ENCODE peak calls at places on chromosomes 16 and 17, in ten cellular contexts. D is colonic mucosa, Q is tibial artery, J is right atrium auricular region, M is GM06990, G is uterus, W is thoracic aorta, R is HCT116, Y is transverse colon, V is endothelial cell of umbilical vein. N is an unnamed sample. For H3K36me3, the result is how much of the 10 kb centered on the place peaks cover.

GRCh38 chr16:3587547-3588110 is 10.4 kb upstream of the NLRC3 start:
- DNase-seq in D (no peak), Q (no peak), J (no peak), M (no peak), G (no peak), W (no peak), R (no peak), Y (no peak), V (no peak), N (no peak)

GRCh38 chr16:47713225-47713595 is 252.1 kb downstream of the PHKB start:
- DNase-seq in D (no peak), Q (no peak), J (no peak), M (peak), G (no peak), W (no peak), R (no peak), Y (no peak), V (peak), N (peak)

GRCh38 chr17:57909548-57909947 is 45.7 kb downstream of the CUEDC1 start:
- DNase-seq in D (no peak), Q (no peak), J (no peak), M (no peak), G (no peak), W (no peak), R (no peak), Y (no peak), V (no peak), N (no peak)

GRCh38 chr16:56355221-56355620 is 70.1 kb downstream of the AMFR start:
- DNase-seq in D (no peak), Q (peak), J (peak), M (no peak), G (peak), W (no peak), R (no peak), Y (no peak), V (no peak), N (no peak)

GRCh38 chr17:40615295-40615988 is 32.2 kb downstream of the SMARCE1 start:
- DNase-seq in D (peak), Q (no peak), J (no peak), M (peak), G (peak), W (no peak), R (peak), Y (peak), V (peak), N (peak)

GRCh38 chr16:85557083-85557975 is 55.8 kb upstream of the GSE1 start:
- DNase-seq in D (peak), Q (peak), J (no peak), M (no peak), G (peak), W (no peak), R (no peak), Y (peak), V (no peak), N (peak)

GRCh38 chr17:32385121-32385520 is 35.2 kb downstream of the ZNF207 start:
- DNase-seq in D (no peak), Q (no peak), J (no peak), M (no peak), G (no peak), W (no peak), R (no peak), Y (no peak), V (no peak), N (no peak)

GRCh38 chr17:38898812-38899348 is 26.5 kb upstream of the LASP1NB start:
- DNase-seq in D (peak), Q (no peak), J (no peak), M (peak), G (no peak), W (no peak), R (no peak), Y (peak), V (peak), N (no peak)

GRCh38 chr16:4298761-4299522 is 16.9 kb upstream of the GLIS2 start:
- DNase-seq in D (peak), Q (peak), J (peak), M (no peak), G (peak), W (no peak), R (peak), Y (peak), V (peak), N (peak)

GRCh38 chr17:39740357-39741111 is 2.8 kb downstream of the GRB7 start:
- DNase-seq in D (peak), Q (no peak), J (no peak), M (no peak), G (peak), W (no peak), R (peak), Y (peak), V (peak), N (peak)

GRCh38 chr16:49491111-49491670 is 117.6 kb downstream of the C16orf78 start:
- DNase-seq in D (no peak), Q (peak), J (no peak), M (no peak), G (no peak), W (no peak), R (no peak), Y (no peak), V (no peak), N (no peak)

GRCh38 chr17:58703137-58703846 is 10.9 kb downstream of the RAD51C start:
- DNase-seq in D (no peak), Q (no peak), J (no peak), M (no peak), G (no peak), W (no peak), R (no peak), Y (no peak), V (peak), N (peak)

GRCh38 chr16:72286936-72287620 is 115.1 kb upstream of the PMFBP1 start:
- DNase-seq in D (no peak), Q (no peak), J (no peak), M (no peak), G (no peak), W (no peak), R (no peak), Y (no peak), V (no peak), N (peak)

GRCh38 chr17:45225964-45226530 is 4.4 kb downstream of the FMNL1 start:
- DNase-seq in D (peak), Q (peak), J (peak), M (peak), G (peak), W (peak), R (no peak), Y (peak), V (peak), N (peak)

GRCh38 chr17:55580596-55581133 is 69.4 kb upstream of the SMIM36 start:
- DNase-seq in D (no peak), Q (no peak), J (no peak), M (no peak), G (no peak), W (no peak), R (no peak), Y (no peak), V (peak), N (no peak)

GRCh38 chr16:28202147-28202746 is 9.5 kb downstream of the XPO6 start:
- DNase-seq in D (no peak), Q (no peak), J (no peak), M (no peak), G (no peak), W (no peak), R (no peak), Y (no peak), V (no peak), N (no peak)

GRCh38 chr17:17523001-17523713 is 27.0 kb upstream of the RASD1 start:
- DNase-seq in D (no peak), Q (no peak), J (no peak), M (no peak), G (no peak), W (no peak), R (no peak), Y (no peak), V (no peak), N (no peak)

GRCh38 chr17:48294989-48295892 is 134.8 kb downstream of the SKAP1 start:
- DNase-seq in D (no peak), Q (no peak), J (no peak), M (peak), G (no peak), W (no peak), R (no peak), Y (no peak), V (peak), N (peak)

GRCh38 chr16:27217256-27217655 is 13.9 kb downstream of the KDM8 start:
- DNase-seq in D (no peak), Q (no peak), J (peak), M (no peak), G (no peak), W (no peak), R (no peak), Y (no peak), V (no peak), N (no peak)

GRCh38 chr16:55469821-55470532 is 9.0 kb upstream of the MMP2 start:
- DNase-seq in D (no peak), Q (peak), J (no peak), M (no peak), G (no peak), W (no peak), R (no peak), Y (no peak), V (no peak), N (no peak)

GRCh38 chr16:8768701-8769100 is 28.7 kb downstream of the TMEM186 start:
- DNase-seq in D (no peak), Q (no peak), J (no peak), M (no peak), G (no peak), W (no peak), R (no peak), Y (no peak), V (no peak), N (no peak)

GRCh38 chr17:47687748-47688147 is 6.2 kb upstream of the TBKBP1 start:
- DNase-seq in D (no peak), Q (no peak), J (no peak), M (no peak), G (no peak), W (no peak), R (no peak), Y (no peak), V (no peak), N (no peak)

GRCh38 chr17:7837375-7838290 is 3.6 kb downstream of the KDM6B start:
- DNase-seq in D (no peak), Q (no peak), J (no peak), M (no peak), G (no peak), W (no peak), R (no peak), Y (no peak), V (no peak), N (peak)

GRCh38 chr16:17211797-17212196 is 259.0 kb downstream of the XYLT1 start:
- DNase-seq in D (no peak), Q (no peak), J (no peak), M (no peak), G (no peak), W (no peak), R (peak), Y (no peak), V (no peak), N (no peak)
- TF ChIP-seq CTCF in D (no peak), Q (no peak), J (no peak), M (peak), G (no peak), W (no peak), R (peak), Y (peak), V (no peak), N (no peak)

GRCh38 chr16:81821422-81822128 is 42.5 kb downstream of the PLCG2 start:
- DNase-seq in D (no peak), Q (no peak), J (no peak), M (peak), G (no peak), W (no peak), R (no peak), Y (peak), V (no peak), N (no peak)
- H3K36me3 ChIP-seq in D (under half), Q (under half), J (under half), M (under half), G (under half), W (under half), R (under half), Y (under half), V (under half), N (under half)

GRCh38 chr17:44121997-44122824 is 1.2 kb downstream of the HDAC5 start:
- DNase-seq in D (no peak), Q (no peak), J (no peak), M (no peak), G (no peak), W (no peak), R (no peak), Y (no peak), V (no peak), N (no peak)

GRCh38 chr17:44121206-44121605 is 2.2 kb downstream of the HDAC5 start:
- DNase-seq in D (no peak), Q (no peak), J (no peak), M (no peak), G (no peak), W (no peak), R (no peak), Y (no peak), V (no peak), N (no peak)

GRCh38 chr17:44124118-44124438 is 637 bp upstream of the HDAC5 start:
- DNase-seq in D (no peak), Q (no peak), J (no peak), M (no peak), G (no peak), W (no peak), R (no peak), Y (no peak), V (no peak), N (no peak)

GRCh38 chr17:44122825-44123355 is 551 bp downstream of the HDAC5 start:
- DNase-seq in D (no peak), Q (no peak), J (no peak), M (no peak), G (no peak), W (no peak), R (no peak), Y (peak), V (no peak), N (no peak)

DNA sequence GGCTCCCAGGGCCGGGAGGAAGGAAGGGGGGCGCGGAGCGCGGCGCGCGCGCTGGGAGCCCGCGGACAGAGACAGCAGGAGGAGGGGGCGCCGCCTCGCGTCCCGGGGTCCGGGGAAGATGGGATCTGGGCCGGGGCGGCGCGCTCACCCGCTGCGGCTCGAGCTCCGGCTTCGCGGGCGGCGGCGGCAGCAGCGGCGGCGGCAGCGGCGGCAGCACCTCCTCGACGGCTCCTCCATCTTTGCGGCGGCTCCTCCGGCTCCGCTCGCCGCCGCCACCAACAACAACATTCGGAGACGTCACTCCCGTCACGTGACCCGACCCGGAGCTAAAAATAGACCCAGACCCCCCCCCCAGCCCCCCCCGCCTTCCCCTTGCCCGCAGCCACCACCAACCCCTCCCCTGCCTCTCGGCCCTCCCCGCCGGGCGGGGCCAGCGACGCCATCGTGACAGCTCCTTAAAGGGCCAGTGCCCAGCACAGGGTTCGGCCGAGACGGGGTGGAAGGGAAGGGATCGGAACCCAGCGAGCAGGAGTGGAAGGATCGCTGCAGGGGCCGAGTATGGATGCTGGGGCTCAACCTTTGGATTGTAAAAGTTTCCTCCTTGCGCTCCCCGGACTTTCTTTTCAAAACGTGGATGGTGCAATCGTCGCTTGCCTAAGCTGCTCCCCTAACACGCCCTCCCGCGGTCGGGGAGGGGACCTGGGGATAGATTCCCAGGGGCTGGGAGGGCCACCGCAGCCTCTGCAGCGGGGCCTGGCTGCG is at the start of gene HDAC5:
- DNase-seq in D (peak), Q (peak), J (peak), M (peak), G (peak), W (peak), R (peak), Y (peak), V (peak), N (peak)
- TF ChIP-seq CTCF in D (peak), Q (peak), J (peak), M (peak), G (peak), W (peak), R (peak), Y (peak), V (peak), N (peak)

GRCh38 chr16:67942200-67942509 is 1.8 kb downstream of the LCAT start:
- DNase-seq in D (no peak), Q (no peak), J (no peak), M (no peak), G (no peak), W (no peak), R (no peak), Y (no peak), V (peak), N (peak)
- H3K36me3 ChIP-seq in D (under half), Q (under half), J (half or more), M (under half), G (under half), W (half or more), R (under half), Y (under half), V (under half), N (under half)